ENCODE peak calls at places on chromosomes 11 and 22, in eight cellular contexts. One of them, this sample, is unnamed.

GRCh38 chr11:84157639-84158038 is 871.5 kb upstream of the CCDC90B start:
- DNase-seq in naive thymus-derived CD4-positive, alpha-beta T cell: no peak
- DNase-seq in IMR-90: no peak
- DNase-seq in mesendoderm: no peak
- DNase-seq in Peyer's patch: no peak
- DNase-seq in trophoblast cell: no peak
- DNase-seq in WERI-Rb-1: no peak
- DNase-seq in substantia nigra: no peak
- DNase-seq in this sample: no peak

GRCh38 chr11:887589-887988 is 23.0 kb downstream of the CHID1 start:
- DNase-seq in Peyer's patch: no peak
- DNase-seq in naive thymus-derived CD4-positive, alpha-beta T cell: no peak
- DNase-seq in trophoblast cell: no peak
- DNase-seq in substantia nigra: no peak
- DNase-seq in WERI-Rb-1: no peak
- DNase-seq in IMR-90: no peak
- DNase-seq in mesendoderm: no peak
- DNase-seq in this sample: no peak

GRCh38 chr22:38704568-38705234 is 1.0 kb upstream of the GTPBP1 start:
- DNase-seq in WERI-Rb-1: no peak
- DNase-seq in trophoblast cell: no peak
- DNase-seq in naive thymus-derived CD4-positive, alpha-beta T cell: no peak
- DNase-seq in IMR-90: no peak
- DNase-seq in mesendoderm: peak
- DNase-seq in substantia nigra: no peak
- DNase-seq in Peyer's patch: no peak
- DNase-seq in this sample: no peak

GRCh38 chr11:131867457-131868257 is 497.2 kb downstream of the NTM start:
- DNase-seq in Peyer's patch: no peak
- DNase-seq in mesendoderm: peak
- DNase-seq in substantia nigra: peak
- DNase-seq in IMR-90: peak
- DNase-seq in naive thymus-derived CD4-positive, alpha-beta T cell: no peak
- DNase-seq in trophoblast cell: peak
- DNase-seq in WERI-Rb-1: peak
- DNase-seq in this sample: peak

GRCh38 chr22:44403166-44403565 is 90.4 kb upstream of the SHISAL1 start:
- DNase-seq in Peyer's patch: no peak
- DNase-seq in WERI-Rb-1: no peak
- DNase-seq in IMR-90: no peak
- DNase-seq in mesendoderm: no peak
- DNase-seq in naive thymus-derived CD4-positive, alpha-beta T cell: no peak
- DNase-seq in trophoblast cell: no peak
- DNase-seq in substantia nigra: no peak
- DNase-seq in this sample: peak

GRCh38 chr11:105588001-105588400 is 21.9 kb upstream of the GRIA4 start:
- DNase-seq in naive thymus-derived CD4-positive, alpha-beta T cell: no peak
- DNase-seq in mesendoderm: no peak
- DNase-seq in Peyer's patch: no peak
- DNase-seq in substantia nigra: no peak
- DNase-seq in trophoblast cell: peak
- DNase-seq in IMR-90: peak
- DNase-seq in WERI-Rb-1: no peak
- DNase-seq in this sample: no peak

GRCh38 chr11:116792869-116793475 is 1.3 kb upstream of the APOA5 start:
- DNase-seq in substantia nigra: no peak
- DNase-seq in mesendoderm: no peak
- DNase-seq in WERI-Rb-1: no peak
- DNase-seq in IMR-90: peak
- DNase-seq in naive thymus-derived CD4-positive, alpha-beta T cell: no peak
- DNase-seq in Peyer's patch: no peak
- DNase-seq in trophoblast cell: no peak
- DNase-seq in this sample: no peak

GRCh38 chr11:59224419-59224928 is 11.7 kb upstream of the MPEG1 start:
- DNase-seq in Peyer's patch: no peak
- DNase-seq in trophoblast cell: peak
- DNase-seq in IMR-90: no peak
- DNase-seq in mesendoderm: no peak
- DNase-seq in substantia nigra: no peak
- DNase-seq in WERI-Rb-1: no peak
- DNase-seq in naive thymus-derived CD4-positive, alpha-beta T cell: no peak
- DNase-seq in this sample: no peak

GRCh38 chr11:71467164-71467563 is 14.2 kb downstream of the NADSYN1 start:
- DNase-seq in mesendoderm: no peak
- DNase-seq in substantia nigra: no peak
- DNase-seq in IMR-90: no peak
- DNase-seq in WERI-Rb-1: no peak
- DNase-seq in Peyer's patch: no peak
- DNase-seq in naive thymus-derived CD4-positive, alpha-beta T cell: no peak
- DNase-seq in trophoblast cell: no peak
- DNase-seq in this sample: no peak

GRCh38 chr11:61011239-61011870 is 39.9 kb downstream of the CD6 start:
- DNase-seq in WERI-Rb-1: no peak
- DNase-seq in Peyer's patch: no peak
- DNase-seq in mesendoderm: no peak
- DNase-seq in naive thymus-derived CD4-positive, alpha-beta T cell: no peak
- DNase-seq in substantia nigra: no peak
- DNase-seq in IMR-90: no peak
- DNase-seq in trophoblast cell: no peak
- DNase-seq in this sample: no peak

GRCh38 chr11:67384851-67385366 is 6.9 kb upstream of the RAD9A start:
- DNase-seq in naive thymus-derived CD4-positive, alpha-beta T cell: no peak
- DNase-seq in trophoblast cell: no peak
- DNase-seq in IMR-90: peak
- DNase-seq in substantia nigra: peak
- DNase-seq in Peyer's patch: no peak
- DNase-seq in WERI-Rb-1: no peak
- DNase-seq in mesendoderm: no peak
- DNase-seq in this sample: no peak

DNA sequence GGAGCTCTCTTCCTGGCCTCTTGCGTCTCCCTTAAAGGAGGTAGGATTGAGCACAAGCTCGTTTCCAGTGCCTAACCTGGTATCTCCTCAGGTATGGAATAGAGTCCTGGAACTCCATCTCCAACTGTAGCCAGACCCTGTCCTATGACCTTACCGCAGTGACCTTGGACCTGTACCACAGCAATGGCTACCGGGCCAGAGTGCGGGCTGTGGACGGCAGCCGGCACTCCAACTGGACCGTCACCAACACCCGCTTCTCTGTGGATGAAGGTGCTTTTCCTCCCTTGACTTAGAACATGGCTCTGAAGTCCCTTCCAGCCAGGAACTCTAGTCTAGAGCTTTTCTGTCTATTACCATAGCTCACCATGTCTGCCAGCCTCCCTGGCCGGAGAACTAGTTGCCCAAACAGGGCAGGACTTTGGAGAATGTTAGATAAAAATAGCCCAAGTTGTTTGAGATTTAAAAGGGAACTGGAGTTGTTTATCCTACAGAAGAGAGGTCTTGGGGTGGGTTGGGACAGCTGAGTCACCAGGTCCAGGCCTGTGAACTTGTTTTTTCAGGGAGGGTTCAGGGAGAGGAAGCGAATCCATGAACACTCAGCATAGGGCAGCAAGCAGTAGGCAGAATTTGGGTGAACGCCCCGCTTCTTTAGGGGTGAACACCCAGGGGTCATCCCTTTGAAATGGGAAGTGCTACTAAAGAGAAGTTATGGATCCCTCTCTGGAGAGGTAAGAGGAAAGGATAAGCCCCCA is 3.3 kb downstream of the IL10RA start:
- DNase-seq in WERI-Rb-1: no peak
- DNase-seq in naive thymus-derived CD4-positive, alpha-beta T cell: no peak
- DNase-seq in trophoblast cell: no peak
- DNase-seq in Peyer's patch: no peak
- DNase-seq in mesendoderm: no peak
- DNase-seq in substantia nigra: peak
- DNase-seq in IMR-90: no peak
- DNase-seq in this sample: peak
- H3K27ac ChIP-seq in WERI-Rb-1: no peak
- H3K27ac ChIP-seq in naive thymus-derived CD4-positive, alpha-beta T cell: peak
- H3K27ac ChIP-seq in trophoblast cell: no peak
- H3K27ac ChIP-seq in Peyer's patch: peak
- H3K27ac ChIP-seq in mesendoderm: no peak
- H3K27ac ChIP-seq in substantia nigra: peak
- H3K27ac ChIP-seq in IMR-90: no peak
- H3K27ac ChIP-seq in this sample: peak

GRCh38 chr11:96554236-96554635 is 164.4 kb downstream of the JRKL start:
- DNase-seq in Peyer's patch: no peak
- DNase-seq in substantia nigra: no peak
- DNase-seq in trophoblast cell: no peak
- DNase-seq in mesendoderm: no peak
- DNase-seq in WERI-Rb-1: no peak
- DNase-seq in naive thymus-derived CD4-positive, alpha-beta T cell: no peak
- DNase-seq in IMR-90: no peak
- DNase-seq in this sample: no peak
- H3K27ac ChIP-seq in Peyer's patch: no peak
- H3K27ac ChIP-seq in substantia nigra: no peak
- H3K27ac ChIP-seq in trophoblast cell: no peak
- H3K27ac ChIP-seq in mesendoderm: no peak
- H3K27ac ChIP-seq in WERI-Rb-1: no peak
- H3K27ac ChIP-seq in naive thymus-derived CD4-positive, alpha-beta T cell: no peak
- H3K27ac ChIP-seq in IMR-90: no peak
- H3K27ac ChIP-seq in this sample: no peak

GRCh38 chr11:32312865-32313403 is 122.4 kb downstream of the WT1 start:
- DNase-seq in trophoblast cell: peak
- DNase-seq in naive thymus-derived CD4-positive, alpha-beta T cell: peak
- DNase-seq in mesendoderm: peak
- DNase-seq in Peyer's patch: no peak
- DNase-seq in WERI-Rb-1: peak
- DNase-seq in substantia nigra: no peak
- DNase-seq in IMR-90: peak
- DNase-seq in this sample: no peak
- H3K27ac ChIP-seq in trophoblast cell: no peak
- H3K27ac ChIP-seq in naive thymus-derived CD4-positive, alpha-beta T cell: no peak
- H3K27ac ChIP-seq in mesendoderm: no peak
- H3K27ac ChIP-seq in Peyer's patch: no peak
- H3K27ac ChIP-seq in WERI-Rb-1: no peak
- H3K27ac ChIP-seq in substantia nigra: no peak
- H3K27ac ChIP-seq in IMR-90: no peak
- H3K27ac ChIP-seq in this sample: no peak

DNA sequence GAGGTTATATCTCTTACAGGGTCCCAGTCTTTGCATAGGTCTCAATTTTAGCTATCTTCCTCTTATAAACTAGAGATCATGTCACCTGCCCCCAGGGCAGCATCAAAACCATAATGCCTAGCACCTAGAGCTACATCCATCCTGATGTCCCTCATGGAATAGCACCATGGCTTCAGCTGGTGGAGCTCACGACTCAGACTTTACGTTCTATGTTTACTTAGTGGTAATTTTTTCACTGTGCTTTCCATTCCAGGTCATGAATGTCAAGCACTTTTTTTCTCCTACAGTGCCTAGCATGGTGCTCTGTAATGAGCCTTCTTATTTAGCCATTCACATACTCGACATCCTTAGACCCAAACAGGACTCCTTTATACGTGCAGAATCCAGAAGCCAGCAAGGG is 58.4 kb downstream of the RPUSD4 start:
- DNase-seq in WERI-Rb-1: no peak
- DNase-seq in substantia nigra: no peak
- DNase-seq in IMR-90: no peak
- DNase-seq in Peyer's patch: no peak
- DNase-seq in naive thymus-derived CD4-positive, alpha-beta T cell: no peak
- DNase-seq in trophoblast cell: no peak
- DNase-seq in mesendoderm: no peak
- DNase-seq in this sample: no peak
- H3K27ac ChIP-seq in WERI-Rb-1: no peak
- H3K27ac ChIP-seq in substantia nigra: no peak
- H3K27ac ChIP-seq in IMR-90: no peak
- H3K27ac ChIP-seq in Peyer's patch: no peak
- H3K27ac ChIP-seq in naive thymus-derived CD4-positive, alpha-beta T cell: no peak
- H3K27ac ChIP-seq in trophoblast cell: no peak
- H3K27ac ChIP-seq in mesendoderm: no peak
- H3K27ac ChIP-seq in this sample: no peak

GRCh38 chr22:22230438-22230837 is 14.1 kb upstream of the VPREB1 start:
- DNase-seq in naive thymus-derived CD4-positive, alpha-beta T cell: no peak
- DNase-seq in substantia nigra: no peak
- DNase-seq in WERI-Rb-1: no peak
- DNase-seq in mesendoderm: no peak
- DNase-seq in trophoblast cell: no peak
- DNase-seq in IMR-90: no peak
- DNase-seq in Peyer's patch: no peak
- DNase-seq in this sample: no peak

GRCh38 chr22:22237521-22237920 is 7.1 kb upstream of the VPREB1 start:
- DNase-seq in trophoblast cell: no peak
- DNase-seq in mesendoderm: no peak
- DNase-seq in WERI-Rb-1: no peak
- DNase-seq in IMR-90: no peak
- DNase-seq in substantia nigra: no peak
- DNase-seq in naive thymus-derived CD4-positive, alpha-beta T cell: no peak
- DNase-seq in Peyer's patch: no peak
- DNase-seq in this sample: no peak

GRCh38 chr22:22239311-22239939 is 5.2 kb upstream of the VPREB1 start:
- DNase-seq in Peyer's patch: no peak
- DNase-seq in trophoblast cell: no peak
- DNase-seq in substantia nigra: no peak
- DNase-seq in mesendoderm: no peak
- DNase-seq in WERI-Rb-1: no peak
- DNase-seq in IMR-90: no peak
- DNase-seq in naive thymus-derived CD4-positive, alpha-beta T cell: no peak
- DNase-seq in this sample: no peak

GRCh38 chr22:22233081-22233480 is 11.5 kb upstream of the VPREB1 start:
- DNase-seq in naive thymus-derived CD4-positive, alpha-beta T cell: no peak
- DNase-seq in trophoblast cell: no peak
- DNase-seq in substantia nigra: no peak
- DNase-seq in IMR-90: no peak
- DNase-seq in Peyer's patch: no peak
- DNase-seq in WERI-Rb-1: no peak
- DNase-seq in mesendoderm: no peak
- DNase-seq in this sample: no peak

DNA sequence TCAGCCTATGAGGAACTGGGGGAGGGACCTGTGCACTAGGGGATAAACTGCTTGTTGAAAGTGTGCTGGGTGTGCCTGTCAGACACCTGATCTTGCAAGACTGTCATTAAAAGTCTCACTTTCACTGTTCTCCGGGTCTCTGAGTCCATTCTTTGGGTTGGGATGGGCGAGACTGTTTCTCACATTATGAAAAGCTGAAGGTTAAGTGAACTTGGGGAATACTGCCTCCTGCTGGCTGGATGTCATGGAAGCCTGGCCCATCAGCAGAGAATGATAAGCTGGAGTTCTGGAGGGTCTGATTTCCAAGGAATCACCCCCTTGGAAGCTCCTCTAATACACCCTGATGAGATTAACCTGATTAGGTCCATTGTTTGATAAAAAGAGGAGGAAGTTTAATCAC is 9.0 kb upstream of the VPREB1 start:
- DNase-seq in mesendoderm: peak
- DNase-seq in WERI-Rb-1: no peak
- DNase-seq in substantia nigra: peak
- DNase-seq in IMR-90: no peak
- DNase-seq in naive thymus-derived CD4-positive, alpha-beta T cell: peak
- DNase-seq in trophoblast cell: peak
- DNase-seq in Peyer's patch: peak
- DNase-seq in this sample: no peak
- H3K27ac ChIP-seq in mesendoderm: no peak
- H3K27ac ChIP-seq in WERI-Rb-1: no peak
- H3K27ac ChIP-seq in substantia nigra: no peak
- H3K27ac ChIP-seq in IMR-90: no peak
- H3K27ac ChIP-seq in naive thymus-derived CD4-positive, alpha-beta T cell: no peak
- H3K27ac ChIP-seq in trophoblast cell: no peak
- H3K27ac ChIP-seq in Peyer's patch: no peak
- H3K27ac ChIP-seq in this sample: no peak